ENCODE peak calls at places on chromosome 17, in ten cellular contexts. One of them, this sample, is unnamed.

GRCh38 chr17:31492880-31493655 is 101.6 kb downstream of the RAB11FIP4 start:
- DNase-seq in stomach: peak; percentile 43
- DNase-seq in HepG2: no peak
- DNase-seq in GM12878: peak; percentile 58
- DNase-seq in suprapubic skin: no peak
- DNase-seq in esophagus muscularis mucosa: no peak
- DNase-seq in SK-N-SH: no peak
- DNase-seq in sigmoid colon: no peak
- DNase-seq in H1: no peak
- DNase-seq in upper lobe of left lung: peak; percentile 84
- DNase-seq in this sample: peak; percentile 56

GRCh38 chr17:16313159-16314090 is 39.8 kb downstream of the CENPV start:
- DNase-seq in sigmoid colon: no peak
- DNase-seq in suprapubic skin: no peak
- DNase-seq in HepG2: peak; percentile 94
- DNase-seq in SK-N-SH: no peak
- DNase-seq in upper lobe of left lung: no peak
- DNase-seq in esophagus muscularis mucosa: no peak
- DNase-seq in GM12878: no peak
- DNase-seq in H1: no peak
- DNase-seq in stomach: no peak
- DNase-seq in this sample: no peak

GRCh38 chr17:31283841-31284240 is 13.2 kb downstream of the OMG start:
- DNase-seq in H1: no peak
- DNase-seq in upper lobe of left lung: no peak
- DNase-seq in GM12878: no peak
- DNase-seq in HepG2: no peak
- DNase-seq in stomach: no peak
- DNase-seq in SK-N-SH: no peak
- DNase-seq in sigmoid colon: no peak
- DNase-seq in esophagus muscularis mucosa: no peak
- DNase-seq in suprapubic skin: no peak
- DNase-seq in this sample: no peak

GRCh38 chr17:66805567-66805966 is 29.4 kb upstream of the CACNG5 start:
- DNase-seq in suprapubic skin: no peak
- DNase-seq in HepG2: no peak
- DNase-seq in H1: no peak
- DNase-seq in upper lobe of left lung: no peak
- DNase-seq in esophagus muscularis mucosa: no peak
- DNase-seq in SK-N-SH: no peak
- DNase-seq in GM12878: no peak
- DNase-seq in sigmoid colon: peak; percentile 32
- DNase-seq in stomach: no peak
- DNase-seq in this sample: no peak

GRCh38 chr17:60077672-60078519 is 825 bp downstream of the HEATR6 start:
- DNase-seq in stomach: no peak
- DNase-seq in HepG2: no peak
- DNase-seq in upper lobe of left lung: peak; percentile 31
- DNase-seq in SK-N-SH: peak; percentile 28
- DNase-seq in suprapubic skin: no peak
- DNase-seq in sigmoid colon: no peak
- DNase-seq in esophagus muscularis mucosa: no peak
- DNase-seq in H1: no peak
- DNase-seq in GM12878: no peak
- DNase-seq in this sample: no peak

GRCh38 chr17:35793257-35793656 is 2.2 kb downstream of the MMP28 start:
- DNase-seq in stomach: no peak
- DNase-seq in GM12878: no peak
- DNase-seq in SK-N-SH: no peak
- DNase-seq in suprapubic skin: no peak
- DNase-seq in H1: no peak
- DNase-seq in HepG2: no peak
- DNase-seq in upper lobe of left lung: peak; percentile 47
- DNase-seq in esophagus muscularis mucosa: no peak
- DNase-seq in sigmoid colon: peak; percentile 63
- DNase-seq in this sample: no peak

GRCh38 chr17:27817731-27818130 is 17.4 kb upstream of the NOS2 start:
- DNase-seq in upper lobe of left lung: no peak
- DNase-seq in H1: no peak
- DNase-seq in esophagus muscularis mucosa: no peak
- DNase-seq in sigmoid colon: no peak
- DNase-seq in SK-N-SH: no peak
- DNase-seq in GM12878: no peak
- DNase-seq in stomach: no peak
- DNase-seq in suprapubic skin: no peak
- DNase-seq in HepG2: no peak
- DNase-seq in this sample: no peak

GRCh38 chr17:17154556-17154955 is 51.6 kb downstream of the PLD6 start:
- DNase-seq in H1: no peak
- DNase-seq in GM12878: no peak
- DNase-seq in upper lobe of left lung: no peak
- DNase-seq in stomach: no peak
- DNase-seq in HepG2: no peak
- DNase-seq in sigmoid colon: no peak
- DNase-seq in suprapubic skin: no peak
- DNase-seq in SK-N-SH: no peak
- DNase-seq in esophagus muscularis mucosa: no peak
- DNase-seq in this sample: no peak

GRCh38 chr17:72303787-72304733 is 183.2 kb downstream of the SOX9 start:
- DNase-seq in upper lobe of left lung: no peak
- DNase-seq in stomach: no peak
- DNase-seq in esophagus muscularis mucosa: no peak
- DNase-seq in HepG2: no peak
- DNase-seq in GM12878: no peak
- DNase-seq in H1: no peak
- DNase-seq in suprapubic skin: no peak
- DNase-seq in SK-N-SH: no peak
- DNase-seq in sigmoid colon: no peak
- DNase-seq in this sample: no peak

GRCh38 chr17:69489303-69489702 is 74.8 kb downstream of the MAP2K6 start:
- DNase-seq in HepG2: no peak
- DNase-seq in sigmoid colon: no peak
- DNase-seq in SK-N-SH: no peak
- DNase-seq in esophagus muscularis mucosa: no peak
- DNase-seq in upper lobe of left lung: no peak
- DNase-seq in H1: no peak
- DNase-seq in stomach: no peak
- DNase-seq in suprapubic skin: no peak
- DNase-seq in GM12878: no peak
- DNase-seq in this sample: no peak
- TF ChIP-seq POLR2AphosphoS5 in HepG2: no peak
- TF ChIP-seq POLR2AphosphoS5 in sigmoid colon: no peak
- TF ChIP-seq POLR2AphosphoS5 in SK-N-SH: no peak
- TF ChIP-seq POLR2AphosphoS5 in esophagus muscularis mucosa: no peak
- TF ChIP-seq POLR2AphosphoS5 in upper lobe of left lung: no peak
- TF ChIP-seq POLR2AphosphoS5 in H1: no peak
- TF ChIP-seq POLR2AphosphoS5 in stomach: no peak
- TF ChIP-seq POLR2AphosphoS5 in suprapubic skin: no peak
- TF ChIP-seq POLR2AphosphoS5 in GM12878: no peak
- TF ChIP-seq POLR2AphosphoS5 in this sample: no peak

GRCh38 chr17:40346768-40347154 is 17.8 kb downstream of the GJD3 start:
- DNase-seq in H1: no peak
- DNase-seq in stomach: no peak
- DNase-seq in HepG2: no peak
- DNase-seq in GM12878: no peak
- DNase-seq in esophagus muscularis mucosa: no peak
- DNase-seq in SK-N-SH: no peak
- DNase-seq in upper lobe of left lung: no peak
- DNase-seq in sigmoid colon: no peak
- DNase-seq in suprapubic skin: no peak
- DNase-seq in this sample: no peak

GRCh38 chr17:40343126-40344119 is 21.1 kb downstream of the GJD3 start:
- DNase-seq in sigmoid colon: no peak
- DNase-seq in upper lobe of left lung: no peak
- DNase-seq in GM12878: no peak
- DNase-seq in SK-N-SH: no peak
- DNase-seq in HepG2: no peak
- DNase-seq in esophagus muscularis mucosa: no peak
- DNase-seq in suprapubic skin: no peak
- DNase-seq in H1: no peak
- DNase-seq in stomach: no peak
- DNase-seq in this sample: peak; percentile 32

GRCh38 chr17:40346061-40346767 is 18.3 kb downstream of the GJD3 start:
- DNase-seq in stomach: no peak
- DNase-seq in H1: no peak
- DNase-seq in SK-N-SH: no peak
- DNase-seq in upper lobe of left lung: no peak
- DNase-seq in esophagus muscularis mucosa: no peak
- DNase-seq in sigmoid colon: no peak
- DNase-seq in HepG2: no peak
- DNase-seq in suprapubic skin: no peak
- DNase-seq in GM12878: no peak
- DNase-seq in this sample: no peak

GRCh38 chr17:40344321-40345160 is 20.0 kb downstream of the GJD3 start:
- DNase-seq in HepG2: no peak
- DNase-seq in sigmoid colon: no peak
- DNase-seq in suprapubic skin: no peak
- DNase-seq in GM12878: no peak
- DNase-seq in H1: no peak
- DNase-seq in upper lobe of left lung: no peak
- DNase-seq in SK-N-SH: no peak
- DNase-seq in stomach: no peak
- DNase-seq in esophagus muscularis mucosa: no peak
- DNase-seq in this sample: peak; percentile 26

DNA sequence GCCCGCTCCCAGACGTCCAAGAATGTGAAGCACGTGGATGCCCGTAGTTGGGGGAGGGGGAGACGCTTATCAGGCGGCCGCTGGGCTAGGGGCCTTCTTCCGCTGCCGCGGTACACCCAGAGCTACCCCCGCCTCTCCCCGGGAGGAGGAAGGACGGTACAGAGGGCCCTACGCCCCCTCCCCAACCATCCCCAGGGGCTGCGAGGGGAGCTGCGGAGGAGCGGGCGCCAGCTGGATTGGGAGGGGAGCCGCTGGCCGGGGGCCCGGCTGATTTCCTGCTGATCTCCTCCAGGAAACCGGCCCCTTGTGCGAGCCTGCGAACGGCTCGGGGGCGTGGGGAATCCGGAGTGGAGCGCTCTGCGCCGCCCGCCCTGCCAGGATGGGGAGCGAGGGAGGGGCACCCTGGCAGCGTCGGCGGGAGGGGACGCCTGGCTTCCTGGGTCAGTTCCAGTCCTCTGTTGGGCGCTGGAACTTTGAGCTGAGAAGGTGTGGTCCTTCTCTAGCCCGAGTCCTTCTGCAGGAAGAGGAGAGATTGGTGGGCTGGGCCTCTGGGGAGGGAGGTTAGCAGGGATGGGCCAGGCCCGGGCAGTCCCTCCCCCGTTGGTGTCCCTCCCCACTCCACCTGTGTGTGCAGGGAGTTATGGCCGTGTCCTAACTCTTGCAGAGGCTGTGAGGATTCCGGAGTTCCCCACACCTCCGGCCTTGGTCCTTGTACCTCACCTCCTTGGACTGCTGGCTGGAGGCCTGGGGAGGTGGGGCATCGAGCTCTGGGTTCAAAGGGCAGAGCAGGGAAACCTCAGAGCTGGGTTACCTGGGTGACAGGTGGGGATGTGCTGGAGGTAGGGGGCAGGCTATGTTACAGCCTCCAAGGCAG is 19.1 kb downstream of the GJD3 start:
- DNase-seq in esophagus muscularis mucosa: no peak
- DNase-seq in stomach: peak; percentile 70
- DNase-seq in upper lobe of left lung: peak; percentile 86
- DNase-seq in sigmoid colon: peak; percentile 85
- DNase-seq in H1: no peak
- DNase-seq in SK-N-SH: peak; percentile 74
- DNase-seq in GM12878: no peak
- DNase-seq in HepG2: peak; percentile 84
- DNase-seq in suprapubic skin: no peak
- DNase-seq in this sample: peak; percentile 91
- H3K4me1 ChIP-seq in esophagus muscularis mucosa: peaks cover 85% of the 10 kb centered on the region
- H3K4me1 ChIP-seq in stomach: peaks cover 88% of the 10 kb centered on the region
- H3K4me1 ChIP-seq in upper lobe of left lung: peaks cover 79% of the 10 kb centered on the region
- H3K4me1 ChIP-seq in sigmoid colon: peaks cover 81% of the 10 kb centered on the region
- H3K4me1 ChIP-seq in H1: peaks cover 60% of the 10 kb centered on the region
- H3K4me1 ChIP-seq in SK-N-SH: peaks cover 81% of the 10 kb centered on the region
- H3K4me1 ChIP-seq in GM12878: peaks cover 43% of the 10 kb centered on the region
- H3K4me1 ChIP-seq in HepG2: peaks cover 69% of the 10 kb centered on the region
- H3K4me1 ChIP-seq in suprapubic skin: peaks cover 96% of the 10 kb centered on the region
- H3K4me1 ChIP-seq in this sample: peaks cover 54% of the 10 kb centered on the region

GRCh38 chr17:77534137-77534536 is 393.4 kb downstream of the SEC14L1 start:
- DNase-seq in suprapubic skin: no peak
- DNase-seq in esophagus muscularis mucosa: no peak
- DNase-seq in H1: no peak
- DNase-seq in upper lobe of left lung: no peak
- DNase-seq in HepG2: no peak
- DNase-seq in stomach: no peak
- DNase-seq in SK-N-SH: no peak
- DNase-seq in GM12878: no peak
- DNase-seq in sigmoid colon: no peak
- DNase-seq in this sample: no peak
- TF ChIP-seq EP300 in suprapubic skin: no peak
- TF ChIP-seq EP300 in esophagus muscularis mucosa: no peak
- TF ChIP-seq EP300 in H1: no peak
- TF ChIP-seq EP300 in upper lobe of left lung: no peak
- TF ChIP-seq EP300 in HepG2: no peak
- TF ChIP-seq EP300 in stomach: no peak
- TF ChIP-seq EP300 in SK-N-SH: no peak
- TF ChIP-seq EP300 in GM12878: no peak
- TF ChIP-seq EP300 in sigmoid colon: no peak
- TF ChIP-seq EP300 in this sample: no peak

GRCh38 chr17:82534401-82534812 is 14.9 kb downstream of the FOXK2 start:
- DNase-seq in esophagus muscularis mucosa: no peak
- DNase-seq in sigmoid colon: no peak
- DNase-seq in upper lobe of left lung: no peak
- DNase-seq in suprapubic skin: no peak
- DNase-seq in SK-N-SH: no peak
- DNase-seq in stomach: no peak
- DNase-seq in H1: no peak
- DNase-seq in GM12878: no peak
- DNase-seq in HepG2: no peak
- DNase-seq in this sample: no peak

GRCh38 chr17:82527893-82528292 is 8.4 kb downstream of the FOXK2 start:
- DNase-seq in SK-N-SH: no peak
- DNase-seq in suprapubic skin: no peak
- DNase-seq in HepG2: no peak
- DNase-seq in upper lobe of left lung: no peak
- DNase-seq in stomach: no peak
- DNase-seq in esophagus muscularis mucosa: no peak
- DNase-seq in GM12878: no peak
- DNase-seq in sigmoid colon: no peak
- DNase-seq in H1: no peak
- DNase-seq in this sample: no peak

GRCh38 chr17:82528484-82529265 is 9.1 kb downstream of the FOXK2 start:
- DNase-seq in upper lobe of left lung: peak; percentile 65
- DNase-seq in GM12878: no peak
- DNase-seq in H1: no peak
- DNase-seq in SK-N-SH: peak; percentile 88
- DNase-seq in HepG2: no peak
- DNase-seq in esophagus muscularis mucosa: no peak
- DNase-seq in stomach: peak; percentile 33
- DNase-seq in suprapubic skin: peak; percentile 85
- DNase-seq in sigmoid colon: peak; percentile 90
- DNase-seq in this sample: peak; percentile 66

GRCh38 chr17:82529914-82530300 is 10.4 kb downstream of the FOXK2 start:
- DNase-seq in sigmoid colon: no peak
- DNase-seq in esophagus muscularis mucosa: no peak
- DNase-seq in SK-N-SH: no peak
- DNase-seq in H1: no peak
- DNase-seq in stomach: no peak
- DNase-seq in HepG2: no peak
- DNase-seq in upper lobe of left lung: no peak
- DNase-seq in suprapubic skin: no peak
- DNase-seq in GM12878: no peak
- DNase-seq in this sample: no peak

GRCh38 chr17:82531431-82531881 is 11.9 kb downstream of the FOXK2 start:
- DNase-seq in GM12878: no peak
- DNase-seq in HepG2: no peak
- DNase-seq in suprapubic skin: no peak
- DNase-seq in H1: no peak
- DNase-seq in SK-N-SH: no peak
- DNase-seq in esophagus muscularis mucosa: no peak
- DNase-seq in sigmoid colon: no peak
- DNase-seq in upper lobe of left lung: no peak
- DNase-seq in stomach: no peak
- DNase-seq in this sample: no peak
- TF ChIP-seq POLR2AphosphoS5 in GM12878: no peak
- TF ChIP-seq POLR2AphosphoS5 in HepG2: no peak
- TF ChIP-seq POLR2AphosphoS5 in suprapubic skin: no peak
- TF ChIP-seq POLR2AphosphoS5 in H1: no peak
- TF ChIP-seq POLR2AphosphoS5 in SK-N-SH: no peak
- TF ChIP-seq POLR2AphosphoS5 in esophagus muscularis mucosa: no peak
- TF ChIP-seq POLR2AphosphoS5 in sigmoid colon: no peak
- TF ChIP-seq POLR2AphosphoS5 in upper lobe of left lung: no peak
- TF ChIP-seq POLR2AphosphoS5 in stomach: no peak
- TF ChIP-seq POLR2AphosphoS5 in this sample: no peak